ENCODE peak calls at places on chromosomes 13 and 19, in five cellular contexts. R is IMR-90; S is aorta; G is GM20000; A is stimulated activated CD4-positive, alpha-beta T cell treated with anti-CD3 and anti-CD28 coated beads, Interleukin-15, amount 100 ng/mL, for 1 hour. I is an unnamed sample.

GRCh38 chr13:111948811-111949210 is 118.1 kb upstream of the SOX1 start:
- DNase-seq in G (no peak), S (no peak), A (no peak), R (no peak), I (no peak)

GRCh38 chr19:52570005-52570861 is at the start of gene ZNF701:
- DNase-seq in G (peak; percentile 89), R (peak; percentile 88), A (peak; percentile 94), S (peak; percentile 97), I (peak; percentile 78)

GRCh38 chr13:96762876-96763275 is 231.4 kb downstream of the OXGR1 start:
- DNase-seq in S (no peak), A (no peak), G (no peak), R (no peak), I (no peak)

GRCh38 chr19:29626386-29626785 is 20.3 kb downstream of the POP4 start:
- DNase-seq in S (no peak), G (no peak), R (no peak), A (no peak), I (no peak)

GRCh38 chr13:27182844-27183497 is 11.4 kb upstream of the USP12 start:
- DNase-seq in S (peak; percentile 82), R (peak; percentile 95), G (no peak), A (no peak), I (no peak)

GRCh38 chr19:58059003-58059671 is at the start of gene ZNF135:
- DNase-seq in S (peak; percentile 92), G (no peak), R (peak; percentile 50), A (peak; percentile 48), I (peak; percentile 25)

GRCh38 chr13:45121421-45121820 is 1.1 kb downstream of the GTF2F2 start:
- DNase-seq in G (peak; percentile 19), S (no peak), R (peak; percentile 53), A (no peak), I (no peak)

GRCh38 chr13:102846261-102847015 is 606 bp downstream of the ERCC5 start:
- DNase-seq in G (peak; percentile 24), S (peak; percentile 63), R (peak; percentile 30), A (peak; percentile 17), I (no peak)

GRCh38 chr19:13104848-13105646 is 2.4 kb upstream of the LYL1 start:
- DNase-seq in R (no peak), A (no peak), S (no peak), G (peak; percentile 47), I (no peak)

GRCh38 chr13:66071608-66072007 is 1158.5 kb downstream of the PCDH9 start:
- DNase-seq in G (no peak), S (no peak), R (no peak), A (no peak), I (no peak)

GRCh38 chr13:113589251-113589960 is 4.9 kb downstream of the TFDP1 start:
- DNase-seq in G (no peak), S (no peak), R (no peak), A (no peak), I (no peak)

GRCh38 chr13:66344770-66345367 is 885.3 kb downstream of the PCDH9 start:
- DNase-seq in R (no peak), G (no peak), S (no peak), A (no peak), I (no peak)

GRCh38 chr19:12723643-12724426 is at the start of gene TNPO2:
- DNase-seq in R (peak; percentile 62), S (no peak), G (peak; percentile 86), A (peak; percentile 56), I (peak; percentile 72)

GRCh38 chr13:46909037-46909436 is 12.2 kb upstream of the HTR2A start:
- DNase-seq in G (no peak), S (no peak), R (no peak), A (no peak), I (no peak)

GRCh38 chr13:75050419-75051066 is 431.4 kb downstream of the TBC1D4 start:
- DNase-seq in A (no peak), G (no peak), R (peak; percentile 1), S (no peak), I (no peak)

GRCh38 chr19:9321338-9321737 is 2.6 kb upstream of the ZNF559 start:
- DNase-seq in A (no peak), G (no peak), R (no peak), S (no peak), I (no peak)

GRCh38 chr19:7718668-7719067 is 13.2 kb downstream of the CLEC4G start:
- DNase-seq in G (no peak), R (no peak), S (no peak), A (no peak), I (no peak)

I was measured in stimulated activated CD8-positive, alpha-beta memory T cell treated with anti-CD3 and anti-CD28 coated beads, Interleukin-7, amount 100 ng/mL, for 48 hours.